ENCODE peak calls at places on chromosomes 4 and X, in six cellular contexts. C, M, B, T, U and Q are unnamed samples.

GRCh38 chr4:185473247-185473646 is 1.7 kb upstream of the CCDC110 start:
- DNase-seq in C (no peak), M (no peak), B (no peak), T (no peak), U (no peak), Q (no peak)

GRCh38 chrX:119826399-119826959 is 26.3 kb downstream of the UPF3B start:
- DNase-seq in C (no peak), M (no peak), B (no peak), T (no peak), U (no peak), Q (no peak)

GRCh38 chr4:138053601-138054322 is 188.4 kb downstream of the SLC7A11 start:
- DNase-seq in C (peak), M (no peak), B (no peak), T (no peak), U (no peak), Q (no peak)

GRCh38 chrX:37060999-37061398 is 52.8 kb downstream of the FAM47C start:
- DNase-seq in C (peak), M (no peak), B (peak), T (no peak), U (no peak), Q (no peak)

GRCh38 chrX:1249101-1249887 is 19.3 kb upstream of the CSF2RA start:
- DNase-seq in C (no peak), M (no peak), B (no peak), T (peak), U (peak), Q (peak)

GRCh38 chr4:36249605-36250004 is 5.3 kb upstream of the ARAP2 start:
- DNase-seq in C (no peak), M (no peak), B (no peak), T (no peak), U (no peak), Q (no peak)

GRCh38 chr4:182400754-182401153 is 157.6 kb downstream of the TENM3 start:
- DNase-seq in C (no peak), M (no peak), B (no peak), T (no peak), U (no peak), Q (no peak)

GRCh38 chr4:153651041-153651960 is 32.8 kb upstream of the TLR2 start:
- DNase-seq in C (no peak), M (no peak), B (no peak), T (peak), U (peak), Q (peak)

GRCh38 chr4:137961051-137961438 is 281.1 kb downstream of the SLC7A11 start:
- DNase-seq in C (no peak), M (no peak), B (no peak), T (no peak), U (no peak), Q (no peak)

GRCh38 chr4:173464486-173464885 is 65.5 kb downstream of the HAND2 start:
- DNase-seq in C (no peak), M (no peak), B (no peak), T (no peak), U (no peak), Q (no peak)

GRCh38 chr4:46393606-46394005 is 3.7 kb upstream of the GABRA2 start:
- DNase-seq in C (no peak), M (no peak), B (no peak), T (no peak), U (no peak), Q (no peak)

GRCh38 chr4:12723849-12724447 is 760.2 kb downstream of the RAB28 start:
- DNase-seq in C (no peak), M (no peak), B (no peak), T (no peak), U (no peak), Q (no peak)

GRCh38 chr4:41443340-41444079 is 94.4 kb upstream of the LIMCH1 start:
- DNase-seq in C (no peak), M (no peak), B (no peak), T (no peak), U (no peak), Q (no peak)
- TF ChIP-seq POLR2A in C (no peak), M (no peak), B (no peak), T (no peak), U (no peak), Q (no peak)

DNA sequence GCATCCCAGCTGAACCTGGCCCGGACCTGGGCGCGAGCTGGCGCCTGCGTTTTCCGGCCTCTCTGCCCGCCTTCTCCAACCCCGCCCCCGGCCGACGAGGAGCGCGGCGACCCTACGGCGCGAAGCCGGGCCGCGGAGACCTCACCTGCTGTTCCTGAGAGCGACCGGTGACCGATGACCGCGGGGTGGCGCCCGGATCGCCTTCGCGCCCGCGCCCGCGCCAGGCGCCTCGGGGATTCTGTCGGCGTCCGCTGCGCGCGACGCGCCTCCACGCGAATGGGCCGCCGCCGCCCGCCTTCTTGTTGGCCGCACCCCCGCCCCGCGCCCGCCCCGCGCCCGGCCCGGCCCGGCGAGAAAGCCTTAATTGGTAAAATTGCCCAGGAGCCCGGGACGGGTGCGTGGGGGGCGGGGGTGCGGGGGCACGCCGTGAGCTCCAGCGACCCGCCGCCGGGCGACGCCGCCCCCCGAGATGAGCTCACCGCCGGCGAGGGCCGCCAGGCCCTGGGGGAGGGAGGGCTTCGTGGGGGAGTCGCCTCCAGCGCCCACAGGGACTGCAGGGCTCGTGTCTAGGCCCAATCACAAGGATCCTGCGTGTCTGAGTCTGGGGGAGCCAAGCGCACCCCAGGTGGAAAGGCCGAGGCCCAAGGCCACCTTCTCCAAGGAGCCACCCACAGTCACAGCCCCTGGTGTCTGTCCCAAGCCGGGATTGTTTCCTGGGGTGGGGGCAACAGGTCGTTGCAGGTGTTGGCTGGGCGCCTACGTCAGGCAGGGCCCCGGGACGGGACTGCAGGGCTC is at the start of gene FLNA:
- DNase-seq in C (no peak), M (no peak), B (peak), T (peak), U (peak), Q (peak)
- TF ChIP-seq POLR2A in C (no peak), M (no peak), B (no peak), T (no peak), U (no peak), Q (peak)

DNA sequence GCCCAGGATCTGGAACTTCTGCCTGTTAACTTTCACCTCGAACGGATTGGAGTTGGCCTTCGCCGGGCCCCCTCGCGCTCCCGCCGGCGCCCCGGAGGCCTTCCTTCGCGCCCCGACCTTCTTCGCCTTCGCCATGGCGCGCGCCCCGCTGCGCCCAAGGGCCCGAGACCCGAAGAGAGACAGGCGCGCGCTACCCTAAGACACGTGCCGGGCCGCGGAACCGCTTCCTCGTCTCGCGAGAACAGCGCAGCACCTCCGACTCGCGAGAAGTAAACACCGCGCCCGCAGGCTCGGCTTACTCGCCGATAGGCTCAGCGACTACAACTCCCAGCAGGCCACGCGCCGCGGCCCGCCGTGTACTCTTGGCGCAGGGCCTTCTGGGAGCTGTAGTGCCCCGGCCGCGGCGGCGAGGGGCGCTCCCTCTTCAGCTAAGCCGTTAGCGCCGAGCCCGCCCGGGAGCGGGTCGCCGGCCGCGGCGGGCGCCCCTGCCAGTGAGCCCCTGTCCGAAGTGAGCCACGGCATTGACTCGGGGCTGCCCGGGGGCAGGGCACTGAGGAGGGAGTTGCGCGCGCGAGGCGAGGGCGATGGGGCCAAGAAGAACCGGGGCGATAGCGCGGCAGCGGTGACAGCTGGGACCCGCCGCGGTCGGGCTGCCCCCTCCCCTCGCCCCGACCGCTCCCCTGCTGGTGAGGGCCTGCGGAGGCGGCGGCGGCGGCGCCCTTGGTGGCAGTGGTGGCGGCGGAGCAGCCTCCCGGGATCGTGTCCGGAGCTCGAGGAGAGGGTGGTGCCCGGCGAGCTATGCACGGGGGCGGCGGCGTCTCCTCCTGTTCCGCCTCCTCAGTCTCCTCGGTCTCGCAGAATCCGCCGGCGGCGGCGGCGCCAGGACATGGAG is at the start of the genes GRK4 and NOP14:
- DNase-seq in C (peak), M (peak), B (peak), T (peak), U (peak), Q (peak)
- TF ChIP-seq POLR2A in C (peak), M (no peak), B (peak), T (peak), U (no peak), Q (peak)

GRCh38 chrX:44873415-44874270 is 655 bp downstream of the KDM6A start:
- DNase-seq in C (no peak), M (peak), B (peak), T (peak), U (peak), Q (peak)
- TF ChIP-seq POLR2A in C (no peak), M (no peak), B (no peak), T (no peak), U (no peak), Q (peak)

DNA sequence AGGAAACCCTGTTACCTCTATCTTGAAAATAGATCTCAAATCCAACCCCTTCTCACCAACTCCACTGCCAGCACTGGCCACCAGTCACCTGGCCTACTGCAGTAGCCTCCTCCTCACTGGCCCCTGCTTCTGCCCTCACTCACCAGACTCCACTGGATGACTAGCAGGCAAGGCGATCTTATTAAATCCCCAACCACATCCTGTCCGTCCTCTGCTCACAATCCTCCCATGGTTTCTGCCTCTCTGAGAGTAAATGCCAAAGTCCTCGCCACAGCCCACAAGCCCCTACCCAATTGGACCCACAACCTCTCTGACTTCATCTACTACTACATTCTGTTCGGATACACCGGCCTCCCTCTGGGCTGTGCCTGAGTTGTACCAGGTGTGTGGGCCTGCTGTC is 5.4 kb upstream of the PIM2 start:
- DNase-seq in C (no peak), M (no peak), B (no peak), T (no peak), U (no peak), Q (no peak)
- TF ChIP-seq POLR2A in C (no peak), M (no peak), B (no peak), T (no peak), U (no peak), Q (no peak)

GRCh38 chr4:102808009-102808408 is 19.3 kb downstream of the UBE2D3 start:
- DNase-seq in C (no peak), M (no peak), B (no peak), T (no peak), U (no peak), Q (no peak)
- TF ChIP-seq POLR2A in C (no peak), M (no peak), B (no peak), T (no peak), U (no peak), Q (no peak)